ENCODE peak calls at places on chromosomes 16 and 17, in ten cellular contexts. E is left cardiac atrium, U is esophagus muscularis mucosa, F is cardiac muscle cell, P is AG08395, L is cardiac fibroblast, K is osteocyte, W is GDM1, V is NCI-H1092, R is epithelial cell of esophagus. J is an unnamed sample.

GRCh38 chr17:75822119-75822799 is 21.9 kb downstream of the UNC13D start:
- DNase-seq in U (no peak), P (no peak), V (no peak), K (no peak), F (no peak), E (no peak), R (no peak), W (no peak), L (no peak), J (no peak)

GRCh38 chr17:5138616-5139453 is 23.0 kb downstream of the USP6 start:
- DNase-seq in F (no peak), E (no peak), W (no peak), V (no peak), P (no peak), L (no peak), R (no peak), U (peak; percentile 74), K (no peak), J (no peak)

GRCh38 chr17:10120749-10121148 is 77.7 kb downstream of the GAS7 start:
- DNase-seq in R (no peak), K (no peak), F (no peak), E (no peak), U (no peak), P (no peak), V (no peak), W (no peak), L (no peak), J (no peak)

GRCh38 chr17:57530508-57530907 is 214.6 kb downstream of the CCDC182 start:
- DNase-seq in P (no peak), L (no peak), F (peak; percentile 62), W (no peak), K (no peak), U (no peak), V (no peak), R (peak; percentile 27), E (no peak), J (peak; percentile 21)

GRCh38 chr16:88718178-88718577 is 11.9 kb downstream of the CTU2 start:
- DNase-seq in K (no peak), E (no peak), L (no peak), P (no peak), R (no peak), F (no peak), W (no peak), V (no peak), U (no peak), J (no peak)

GRCh38 chr17:17321356-17322025 is 18.3 kb downstream of the NT5M start:
- DNase-seq in K (no peak), V (no peak), U (no peak), P (peak; percentile 1), F (no peak), E (no peak), L (no peak), W (no peak), R (no peak), J (no peak)

GRCh38 chr16:85444879-85445778 is 168.0 kb upstream of the GSE1 start:
- DNase-seq in P (no peak), L (no peak), V (peak; percentile 95), U (no peak), E (no peak), R (no peak), W (no peak), F (no peak), K (no peak), J (no peak)

GRCh38 chr16:77888786-77889185 is 100.4 kb downstream of the VAT1L start:
- DNase-seq in R (no peak), K (no peak), P (no peak), W (no peak), U (no peak), F (no peak), L (no peak), E (no peak), V (no peak), J (no peak)

GRCh38 chr17:74959826-74960738 is 12.5 kb downstream of the HID1 start:
- DNase-seq in R (peak; percentile 70), K (no peak), L (no peak), F (no peak), V (no peak), E (no peak), U (no peak), W (no peak), P (peak; percentile 53), J (peak; percentile 55)

GRCh38 chr16:2429037-2429770 is at the start of gene CCNF:
- DNase-seq in P (peak; percentile 100), F (peak; percentile 96), W (peak; percentile 94), L (peak; percentile 97), V (peak; percentile 94), E (peak; percentile 98), U (peak; percentile 99), R (peak; percentile 97), K (peak; percentile 98), J (peak; percentile 83)

GRCh38 chr17:11356371-11356770 is 115.4 kb downstream of the SHISA6 start:
- DNase-seq in U (peak; percentile 91), P (no peak), V (no peak), W (no peak), L (no peak), K (no peak), F (no peak), R (no peak), E (no peak), J (no peak)

GRCh38 chr17:78779848-78780247 is 2.2 kb downstream of the CYTH1 start:
- DNase-seq in E (no peak), P (no peak), V (no peak), R (peak; percentile 39), K (no peak), L (no peak), W (peak; percentile 10), F (no peak), U (no peak), J (peak; percentile 25)

GRCh38 chr16:54928421-54929089 is 2.1 kb upstream of the IRX5 start:
- DNase-seq in P (peak; percentile 33), L (no peak), U (peak; percentile 90), V (peak; percentile 40), E (peak; percentile 86), F (no peak), K (no peak), W (peak; percentile 76), R (peak; percentile 61), J (no peak)

GRCh38 chr17:45740553-45741330 is 43.4 kb upstream of the CRHR1 start:
- DNase-seq in K (no peak), P (peak; percentile 77), W (no peak), E (no peak), F (peak; percentile 66), L (peak; percentile 6), V (peak; percentile 27), U (no peak), R (peak; percentile 22), J (peak; percentile 52)

GRCh38 chr17:80441133-80441578 is 26.2 kb downstream of the ENDOV start:
- DNase-seq in R (peak; percentile 52), U (no peak), E (peak; percentile 47), V (no peak), W (peak; percentile 20), L (peak; percentile 49), P (peak; percentile 73), K (peak; percentile 90), F (peak; percentile 90), J (no peak)

GRCh38 chr16:49424961-49425360 is 51.4 kb downstream of the C16orf78 start:
- DNase-seq in L (no peak), R (no peak), F (no peak), K (no peak), U (no peak), P (no peak), E (no peak), W (no peak), V (no peak), J (no peak)